ENCODE peak calls at places on chromosome 17, in six cellular contexts. U is NAMALWA, Z is AG10803, M is LoVo, K is omental fat pad, D is endothelial cell. A is an unnamed sample.

GRCh38 chr17:59754547-59754946 is 47.1 kb downstream of the VMP1 start:
- DNase-seq in Z (peak), U (no peak), M (peak), K (no peak), D (no peak), A (no peak)

GRCh38 chr17:40726919-40727318 is 23.4 kb upstream of the KRT24 start:
- DNase-seq in M (no peak), K (no peak), Z (no peak), U (peak), D (no peak), A (no peak)

GRCh38 chr17:33086878-33087277 is 95.2 kb downstream of the SPACA3 start:
- DNase-seq in Z (no peak), K (no peak), D (no peak), U (no peak), M (no peak), A (no peak)

GRCh38 chr17:74777884-74778490 is 1.8 kb upstream of the NAT9 start:
- DNase-seq in U (no peak), M (no peak), D (no peak), K (no peak), Z (no peak), A (no peak)

GRCh38 chr17:73690581-73691135 is 46.4 kb upstream of the SDK2 start:
- DNase-seq in U (no peak), Z (no peak), K (no peak), M (no peak), D (no peak), A (no peak)

GRCh38 chr17:67829331-67829730 is 4.0 kb downstream of the BPTF start:
- DNase-seq in M (no peak), K (no peak), D (no peak), Z (no peak), U (no peak), A (no peak)

GRCh38 chr17:57142925-57143324 is 57.9 kb downstream of the AKAP1 start:
- DNase-seq in M (no peak), Z (peak), U (no peak), K (no peak), D (no peak), A (no peak)

GRCh38 chr17:7833011-7833794 is 814 bp upstream of the KDM6B start:
- DNase-seq in D (no peak), U (no peak), M (no peak), K (no peak), Z (no peak), A (no peak)

GRCh38 chr17:9444687-9445086 is 130.9 kb downstream of the STX8 start:
- DNase-seq in M (no peak), D (no peak), U (no peak), K (no peak), Z (peak), A (no peak)

GRCh38 chr17:20890338-20890737 is 152.5 kb downstream of the USP22 start:
- DNase-seq in U (no peak), Z (no peak), M (no peak), K (no peak), D (no peak), A (no peak)

GRCh38 chr17:12107905-12108304 is 87.2 kb downstream of the MAP2K4 start:
- DNase-seq in K (no peak), Z (peak), D (no peak), U (no peak), M (no peak), A (no peak)

GRCh38 chr17:77228224-77229215 is 87.8 kb downstream of the SEC14L1 start:
- DNase-seq in K (no peak), D (no peak), Z (no peak), M (no peak), U (no peak), A (no peak)

GRCh38 chr17:2218426-2218825 is 85.2 kb downstream of the SMG6 start:
- DNase-seq in Z (no peak), U (peak), M (no peak), D (no peak), K (no peak), A (no peak)

GRCh38 chr17:9529033-9529748 is 46.4 kb downstream of the STX8 start:
- DNase-seq in Z (peak), K (no peak), U (peak), M (no peak), D (no peak), A (no peak)

GRCh38 chr17:37417852-37418251 is 11.2 kb downstream of the TADA2A start:
- DNase-seq in D (no peak), M (no peak), K (no peak), U (no peak), Z (no peak), A (no peak)

GRCh38 chr17:38921756-38922411 is 3.5 kb upstream of the LASP1NB start:
- DNase-seq in U (no peak), D (no peak), M (no peak), K (no peak), Z (no peak), A (no peak)

GRCh38 chr17:69144621-69145255 is 3.0 kb upstream of the ABCA6 start:
- DNase-seq in K (no peak), Z (no peak), D (no peak), M (no peak), U (no peak), A (no peak)

GRCh38 chr17:2068101-2068518 is 13.2 kb downstream of the HIC1 start:
- DNase-seq in D (no peak), K (no peak), M (no peak), U (no peak), Z (peak), A (no peak)

GRCh38 chr17:51912939-51913338 is 245.6 kb downstream of the CA10 start:
- DNase-seq in D (no peak), M (no peak), U (no peak), Z (no peak), K (no peak), A (no peak)

GRCh38 chr17:77728022-77728671 is 230.4 kb upstream of the TNRC6C start:
- DNase-seq in K (no peak), D (no peak), M (no peak), U (peak), Z (peak), A (no peak)

GRCh38 chr17:42608692-42609181 is 437 bp downstream of the RETREG3 start:
- DNase-seq in K (no peak), Z (no peak), M (no peak), U (peak), D (no peak), A (no peak)

GRCh38 chr17:73304971-73305786 is 6.6 kb downstream of the CDC42EP4 start:
- DNase-seq in K (no peak), D (peak), U (no peak), Z (peak), M (peak), A (peak)

GRCh38 chr17:82113941-82114340 is 15.9 kb upstream of the FASN start:
- DNase-seq in D (no peak), M (no peak), Z (no peak), K (no peak), U (no peak), A (no peak)

A was measured in mucosa of descending colon.